ENCODE peak calls at places on chromosomes 6 and 20, in six cellular contexts. One of them, this sample, is unnamed.

GRCh38 chr6:129717287-129717686 is 7.3 kb upstream of the ARHGAP18 start:
- DNase-seq in cardiac fibroblast: peak
- DNase-seq in MM.1S: no peak
- DNase-seq in body of pancreas: no peak
- DNase-seq in psoas muscle: no peak
- DNase-seq in AG04450: no peak
- DNase-seq in this sample: no peak

GRCh38 chr6:50240986-50241385 is 191.3 kb upstream of the DEFB112 start:
- DNase-seq in cardiac fibroblast: no peak
- DNase-seq in MM.1S: no peak
- DNase-seq in body of pancreas: no peak
- DNase-seq in psoas muscle: no peak
- DNase-seq in AG04450: no peak
- DNase-seq in this sample: no peak

GRCh38 chr6:118017301-118017854 is 110.3 kb downstream of the SLC35F1 start:
- DNase-seq in cardiac fibroblast: no peak
- DNase-seq in MM.1S: no peak
- DNase-seq in body of pancreas: no peak
- DNase-seq in psoas muscle: no peak
- DNase-seq in AG04450: no peak
- DNase-seq in this sample: no peak

GRCh38 chr6:138803914-138804313 is 8.0 kb downstream of the ECT2L start:
- DNase-seq in cardiac fibroblast: peak
- DNase-seq in MM.1S: no peak
- DNase-seq in body of pancreas: no peak
- DNase-seq in psoas muscle: no peak
- DNase-seq in AG04450: no peak
- DNase-seq in this sample: peak

GRCh38 chr20:49394757-49395156 is 87.7 kb downstream of the KCNB1 start:
- DNase-seq in cardiac fibroblast: no peak
- DNase-seq in MM.1S: no peak
- DNase-seq in body of pancreas: no peak
- DNase-seq in psoas muscle: no peak
- DNase-seq in AG04450: no peak
- DNase-seq in this sample: no peak

GRCh38 chr20:53943522-53944291 is 126.7 kb downstream of the BCAS1 start:
- DNase-seq in cardiac fibroblast: peak
- DNase-seq in MM.1S: no peak
- DNase-seq in body of pancreas: peak
- DNase-seq in psoas muscle: no peak
- DNase-seq in AG04450: no peak
- DNase-seq in this sample: no peak

GRCh38 chr20:62667530-62668440 is 25.5 kb downstream of the SLCO4A1 start:
- DNase-seq in cardiac fibroblast: no peak
- DNase-seq in MM.1S: no peak
- DNase-seq in body of pancreas: no peak
- DNase-seq in psoas muscle: no peak
- DNase-seq in AG04450: no peak
- DNase-seq in this sample: no peak

GRCh38 chr20:47790032-47790965 is 5.0 kb upstream of the SULF2 start:
- DNase-seq in cardiac fibroblast: peak
- DNase-seq in MM.1S: no peak
- DNase-seq in body of pancreas: no peak
- DNase-seq in psoas muscle: peak
- DNase-seq in AG04450: no peak
- DNase-seq in this sample: peak

GRCh38 chr20:11949711-11950110 is 32.0 kb downstream of the BTBD3 start:
- DNase-seq in cardiac fibroblast: no peak
- DNase-seq in MM.1S: no peak
- DNase-seq in body of pancreas: no peak
- DNase-seq in psoas muscle: no peak
- DNase-seq in AG04450: no peak
- DNase-seq in this sample: no peak

GRCh38 chr6:35552285-35552917 is 39.7 kb upstream of the TULP1 start:
- DNase-seq in cardiac fibroblast: no peak
- DNase-seq in MM.1S: peak
- DNase-seq in body of pancreas: peak
- DNase-seq in psoas muscle: no peak
- DNase-seq in AG04450: no peak
- DNase-seq in this sample: no peak

GRCh38 chr6:88304515-88304914 is 138.4 kb upstream of the CNR1 start:
- DNase-seq in cardiac fibroblast: no peak
- DNase-seq in MM.1S: no peak
- DNase-seq in body of pancreas: no peak
- DNase-seq in psoas muscle: no peak
- DNase-seq in AG04450: no peak
- DNase-seq in this sample: no peak

GRCh38 chr20:59743767-59744485 is 139.6 kb downstream of the PHACTR3 start:
- DNase-seq in cardiac fibroblast: no peak
- DNase-seq in MM.1S: peak
- DNase-seq in body of pancreas: no peak
- DNase-seq in psoas muscle: no peak
- DNase-seq in AG04450: no peak
- DNase-seq in this sample: no peak
- TF ChIP-seq CTCF in cardiac fibroblast: no peak
- TF ChIP-seq CTCF in MM.1S: peak
- TF ChIP-seq CTCF in body of pancreas: no peak
- TF ChIP-seq CTCF in psoas muscle: no peak
- TF ChIP-seq CTCF in AG04450: no peak
- TF ChIP-seq CTCF in this sample: no peak

DNA sequence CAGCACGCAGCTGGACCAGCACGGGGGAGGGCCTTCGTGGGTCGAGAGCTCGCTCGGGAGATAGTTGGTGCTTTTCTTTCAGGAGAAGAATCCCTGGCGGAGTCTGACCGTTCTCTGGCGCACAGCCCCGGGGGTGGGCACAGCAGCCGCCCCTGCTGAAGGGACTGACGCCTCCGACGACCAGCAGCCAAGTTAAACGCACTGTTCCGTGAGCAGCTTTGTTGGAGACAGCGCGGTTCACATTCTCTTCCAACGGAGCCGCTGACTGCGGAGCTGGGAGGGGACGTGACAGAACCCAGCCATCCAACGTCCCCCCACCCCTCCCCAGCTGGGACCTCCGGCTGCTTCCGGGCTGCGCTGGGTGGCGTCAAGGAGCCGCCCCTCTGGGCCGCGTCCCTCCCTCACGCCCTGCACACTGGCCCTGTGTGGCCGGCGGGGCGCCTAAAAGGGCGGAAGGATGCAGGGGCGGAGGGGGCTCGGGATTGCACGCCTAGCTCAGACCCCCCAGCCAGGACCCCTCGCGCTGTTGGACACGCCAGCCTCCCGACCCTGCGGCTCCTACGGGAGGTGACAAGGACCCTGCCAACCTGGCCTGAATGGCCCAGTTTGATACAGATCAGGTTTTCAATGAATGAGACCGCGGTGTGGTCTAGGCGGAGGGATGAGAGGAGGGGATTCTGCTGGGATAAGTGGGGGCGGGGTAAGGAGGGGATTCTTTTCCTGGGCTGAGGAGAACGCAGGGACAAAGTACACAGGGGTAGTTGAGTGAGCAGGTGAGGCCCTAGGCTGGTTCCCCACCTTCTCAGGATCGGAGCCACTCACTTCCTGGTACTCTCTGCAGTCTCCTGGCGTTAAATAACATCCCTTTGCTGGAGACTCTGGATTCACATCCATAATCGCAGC is 36.4 kb upstream of the KHDC1 start:
- DNase-seq in cardiac fibroblast: no peak
- DNase-seq in MM.1S: no peak
- DNase-seq in body of pancreas: no peak
- DNase-seq in psoas muscle: no peak
- DNase-seq in AG04450: no peak
- DNase-seq in this sample: no peak
- H3K4me3 ChIP-seq in cardiac fibroblast: peak
- H3K4me3 ChIP-seq in MM.1S: no peak
- H3K4me3 ChIP-seq in body of pancreas: no peak
- H3K4me3 ChIP-seq in psoas muscle: peak
- H3K4me3 ChIP-seq in AG04450: peak
- H3K4me3 ChIP-seq in this sample: peak

GRCh38 chr6:69763763-69764162 is 33.0 kb downstream of the LMBRD1 start:
- DNase-seq in cardiac fibroblast: no peak
- DNase-seq in MM.1S: no peak
- DNase-seq in body of pancreas: no peak
- DNase-seq in psoas muscle: no peak
- DNase-seq in AG04450: no peak
- DNase-seq in this sample: no peak

GRCh38 chr6:69771158-69771906 is 25.5 kb downstream of the LMBRD1 start:
- DNase-seq in cardiac fibroblast: peak
- DNase-seq in MM.1S: no peak
- DNase-seq in body of pancreas: no peak
- DNase-seq in psoas muscle: no peak
- DNase-seq in AG04450: no peak
- DNase-seq in this sample: no peak

DNA sequence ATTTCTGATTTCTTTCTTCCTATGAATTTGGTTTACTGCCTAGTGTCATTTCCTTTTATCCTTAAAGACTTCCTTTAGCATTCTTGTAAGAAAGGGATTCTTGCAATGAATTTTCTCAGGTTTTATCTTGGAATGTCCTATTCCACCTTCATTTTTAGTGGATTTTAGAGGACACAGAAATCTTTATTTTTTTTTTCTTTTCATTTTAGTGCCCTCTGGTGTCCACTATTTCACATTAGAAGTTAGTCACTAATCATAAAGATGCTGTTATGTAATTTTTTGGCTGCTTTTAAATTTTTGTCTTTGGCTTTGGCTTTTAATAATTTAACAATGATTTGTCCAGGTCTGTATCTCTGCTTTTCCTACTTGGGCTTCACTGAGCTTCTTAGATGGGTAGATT is 28.1 kb downstream of the LMBRD1 start:
- DNase-seq in cardiac fibroblast: peak
- DNase-seq in MM.1S: no peak
- DNase-seq in body of pancreas: no peak
- DNase-seq in psoas muscle: no peak
- DNase-seq in AG04450: no peak
- DNase-seq in this sample: no peak
- TF ChIP-seq CTCF in cardiac fibroblast: peak
- TF ChIP-seq CTCF in MM.1S: peak
- TF ChIP-seq CTCF in body of pancreas: no peak
- TF ChIP-seq CTCF in psoas muscle: no peak
- TF ChIP-seq CTCF in AG04450: peak
- TF ChIP-seq CTCF in this sample: no peak

GRCh38 chr6:16406966-16407365 is 168.6 kb downstream of the GMPR start:
- DNase-seq in cardiac fibroblast: no peak
- DNase-seq in MM.1S: no peak
- DNase-seq in body of pancreas: no peak
- DNase-seq in psoas muscle: no peak
- DNase-seq in AG04450: no peak
- DNase-seq in this sample: no peak
- H3K4me3 ChIP-seq in cardiac fibroblast: no peak
- H3K4me3 ChIP-seq in MM.1S: no peak
- H3K4me3 ChIP-seq in body of pancreas: no peak
- H3K4me3 ChIP-seq in psoas muscle: no peak
- H3K4me3 ChIP-seq in AG04450: no peak
- H3K4me3 ChIP-seq in this sample: no peak